ENCODE peak calls at places on chromosomes 1 and 21, in five cellular contexts. H is activated T-cell treated with anti-CD3 and anti-CD28 coated beads, Interleukin-2, amount 50 U/mL, for 1 hour; M is activated CD4-positive, alpha-beta T cell treated with anti-CD3 and anti-CD28 coated beads, Interleukin-2, amount 50 U/mL, for 1 hour; S is retina; T is Right ventricle myocardium superior. P is an unnamed sample.

GRCh38 chr1:207565546-207566468 is 69.8 kb downstream of the CR1 start:
- DNase-seq in H (no peak), M (no peak), S (peak; percentile 6), T (no peak), P (peak; percentile 37)

GRCh38 chr1:169049258-169049936 is 57.1 kb upstream of the ATP1B1 start:
- DNase-seq in H (no peak), M (no peak), S (no peak), T (no peak), P (no peak)

GRCh38 chr21:34728479-34728878 is 59.7 kb downstream of the CLIC6 start:
- DNase-seq in H (no peak), M (no peak), S (no peak), T (no peak), P (no peak)

GRCh38 chr1:203320546-203321272 is 15.4 kb downstream of the BTG2 start:
- DNase-seq in H (peak; percentile 68), M (peak; percentile 68), S (no peak), T (peak; percentile 63), P (peak; percentile 84)

GRCh38 chr21:38761531-38761930 is 44.2 kb upstream of the ETS2 start:
- DNase-seq in H (no peak), M (no peak), S (no peak), T (no peak), P (no peak)

GRCh38 chr1:203291201-203292096 is 13.9 kb upstream of the BTG2 start:
- DNase-seq in H (no peak), M (no peak), S (peak; percentile 54), T (no peak), P (no peak)

GRCh38 chr1:177249231-177249630 is 78.5 kb downstream of the BRINP2 start:
- DNase-seq in H (no peak), M (no peak), S (no peak), T (no peak), P (no peak)

GRCh38 chr1:11563560-11564069 is 84.7 kb downstream of the DISP3 start:
- DNase-seq in H (no peak), M (no peak), S (peak; percentile 94), T (no peak), P (no peak)

GRCh38 chr1:22773981-22774471 is 63.4 kb downstream of the EPHB2 start:
- DNase-seq in H (no peak), M (no peak), S (no peak), T (peak; percentile 83), P (no peak)

GRCh38 chr1:203322480-203323179 is 17.3 kb downstream of the BTG2 start:
- DNase-seq in H (no peak), M (no peak), S (peak; percentile 65), T (no peak), P (no peak)

GRCh38 chr1:53016705-53017104 is 45.3 kb upstream of the PODN start:
- DNase-seq in H (no peak), M (no peak), S (no peak), T (no peak), P (no peak)

GRCh38 chr1:201734776-201735175 is 94.2 kb upstream of the IPO9 start:
- DNase-seq in H (no peak), M (no peak), S (no peak), T (no peak), P (no peak)

GRCh38 chr1:99849413-99849743 is 783 bp upstream of the AGL start:
- DNase-seq in H (no peak), M (peak; percentile 1), S (no peak), T (no peak), P (no peak)

GRCh38 chr1:228317411-228317828 is 89.2 kb downstream of the TRIM11 start:
- DNase-seq in H (peak; percentile 6), M (no peak), S (no peak), T (peak; percentile 30), P (no peak)

GRCh38 chr1:31122101-31122735 is 56.7 kb upstream of the PUM1 start:
- DNase-seq in H (no peak), M (no peak), S (peak; percentile 38), T (peak; percentile 16), P (peak; percentile 34)

GRCh38 chr1:151875419-151876097 is 22.0 kb upstream of the THEM5 start:
- DNase-seq in H (no peak), M (no peak), S (no peak), T (no peak), P (no peak)

GRCh38 chr1:57597036-57597435 is 173.2 kb upstream of the DAB1 start:
- DNase-seq in H (no peak), M (no peak), S (no peak), T (no peak), P (no peak)

GRCh38 chr1:172451002-172451443 is 7.2 kb upstream of the PIGC start:
- DNase-seq in H (no peak), M (no peak), S (peak; percentile 28), T (no peak), P (no peak)

GRCh38 chr21:42063206-42063577 is 7.9 kb upstream of the UMODL1 start:
- DNase-seq in H (peak; percentile 45), M (peak; percentile 14), S (peak; percentile 61), T (no peak), P (no peak)

GRCh38 chr21:41269535-41269934 is 47.1 kb upstream of the FAM3B start:
- DNase-seq in H (no peak), M (no peak), S (no peak), T (no peak), P (no peak)

GRCh38 chr1:212683357-212683722 is 16.3 kb downstream of the BATF3 start:
- DNase-seq in H (no peak), M (no peak), S (no peak), T (peak; percentile 58), P (peak; percentile 34)

GRCh38 chr1:8669608-8670335 is 147.7 kb downstream of the RERE start:
- DNase-seq in H (no peak), M (no peak), S (no peak), T (no peak), P (no peak)

GRCh38 chr1:108877324-108877812 is 583 bp downstream of the GPSM2 start:
- DNase-seq in H (peak; percentile 19), M (no peak), S (no peak), T (no peak), P (no peak)

GRCh38 chr1:41643422-41643821 is 158.9 kb upstream of the EDN2 start:
- DNase-seq in H (peak; percentile 3), M (no peak), S (no peak), T (no peak), P (no peak)